ENCODE peak calls at places on chromosomes 13 and 19, in five cellular contexts. One of them, this sample, is unnamed.

GRCh38 chr19:6679139-6679538 is 9.2 kb upstream of the TNFSF14 start:
- DNase-seq in esophagus squamous epithelium: no peak
- DNase-seq in transverse colon: no peak
- DNase-seq in BE2C: no peak
- DNase-seq in upper lobe of left lung: no peak
- DNase-seq in this sample: no peak

GRCh38 chr13:95948646-95949045 is 104.6 kb downstream of the UGGT2 start:
- DNase-seq in esophagus squamous epithelium: no peak
- DNase-seq in transverse colon: no peak
- DNase-seq in BE2C: peak; percentile 63
- DNase-seq in upper lobe of left lung: no peak
- DNase-seq in this sample: peak; percentile 25

GRCh38 chr13:86397640-86398039 is 598.4 kb upstream of the SLITRK6 start:
- DNase-seq in esophagus squamous epithelium: no peak
- DNase-seq in transverse colon: no peak
- DNase-seq in BE2C: no peak
- DNase-seq in upper lobe of left lung: no peak
- DNase-seq in this sample: no peak

GRCh38 chr13:21670006-21670882 is 629 bp upstream of the FGF9 start:
- DNase-seq in esophagus squamous epithelium: no peak
- DNase-seq in transverse colon: peak; percentile 66
- DNase-seq in BE2C: peak; percentile 27
- DNase-seq in upper lobe of left lung: peak; percentile 90
- DNase-seq in this sample: peak; percentile 71

GRCh38 chr13:75481176-75482069 is 546 bp downstream of the TBC1D4 start:
- DNase-seq in esophagus squamous epithelium: no peak
- DNase-seq in transverse colon: peak; percentile 24
- DNase-seq in BE2C: peak; percentile 66
- DNase-seq in upper lobe of left lung: peak; percentile 90
- DNase-seq in this sample: peak; percentile 65

GRCh38 chr13:22173605-22174004 is 502.7 kb downstream of the FGF9 start:
- DNase-seq in esophagus squamous epithelium: no peak
- DNase-seq in transverse colon: no peak
- DNase-seq in BE2C: no peak
- DNase-seq in upper lobe of left lung: no peak
- DNase-seq in this sample: no peak

GRCh38 chr13:51781246-51782022 is 22.5 kb downstream of the DHRS12 start:
- DNase-seq in esophagus squamous epithelium: no peak
- DNase-seq in transverse colon: no peak
- DNase-seq in BE2C: peak; percentile 57
- DNase-seq in upper lobe of left lung: no peak
- DNase-seq in this sample: peak; percentile 18

GRCh38 chr13:113991191-113991669 is 17.4 kb upstream of the C13orf46 start:
- DNase-seq in esophagus squamous epithelium: no peak
- DNase-seq in transverse colon: no peak
- DNase-seq in BE2C: no peak
- DNase-seq in upper lobe of left lung: no peak
- DNase-seq in this sample: peak; percentile 72

GRCh38 chr19:7475665-7476064 is 13.2 kb downstream of the PEX11G start:
- DNase-seq in esophagus squamous epithelium: no peak
- DNase-seq in transverse colon: no peak
- DNase-seq in BE2C: no peak
- DNase-seq in upper lobe of left lung: no peak
- DNase-seq in this sample: no peak

GRCh38 chr19:7512400-7512851 is 3.5 kb upstream of the ZNF358 start:
- DNase-seq in esophagus squamous epithelium: no peak
- DNase-seq in transverse colon: no peak
- DNase-seq in BE2C: no peak
- DNase-seq in upper lobe of left lung: no peak
- DNase-seq in this sample: no peak

GRCh38 chr19:41930926-41931592 is 2.8 kb upstream of the ERFL start:
- DNase-seq in esophagus squamous epithelium: no peak
- DNase-seq in transverse colon: no peak
- DNase-seq in BE2C: no peak
- DNase-seq in upper lobe of left lung: peak; percentile 75
- DNase-seq in this sample: no peak

GRCh38 chr13:75324413-75324940 is 157.5 kb downstream of the TBC1D4 start:
- DNase-seq in esophagus squamous epithelium: no peak
- DNase-seq in transverse colon: no peak
- DNase-seq in BE2C: no peak
- DNase-seq in upper lobe of left lung: no peak
- DNase-seq in this sample: no peak

GRCh38 chr13:52399037-52399436 is 6.9 kb downstream of the THSD1 start:
- DNase-seq in esophagus squamous epithelium: no peak
- DNase-seq in transverse colon: no peak
- DNase-seq in BE2C: no peak
- DNase-seq in upper lobe of left lung: no peak
- DNase-seq in this sample: no peak

GRCh38 chr19:2221250-2221831 is 14.8 kb downstream of the PLEKHJ1 start:
- DNase-seq in esophagus squamous epithelium: no peak
- DNase-seq in transverse colon: no peak
- DNase-seq in BE2C: peak; percentile 73
- DNase-seq in upper lobe of left lung: peak; percentile 65
- DNase-seq in this sample: no peak

GRCh38 chr19:33295621-33296472 is 6.5 kb downstream of the CEBPA start:
- DNase-seq in esophagus squamous epithelium: no peak
- DNase-seq in transverse colon: no peak
- DNase-seq in BE2C: no peak
- DNase-seq in upper lobe of left lung: no peak
- DNase-seq in this sample: no peak

GRCh38 chr19:7907544-7907943 is 3.9 kb downstream of the MAP2K7 start:
- DNase-seq in esophagus squamous epithelium: no peak
- DNase-seq in transverse colon: peak; percentile 5
- DNase-seq in BE2C: no peak
- DNase-seq in upper lobe of left lung: peak; percentile 53
- DNase-seq in this sample: no peak

GRCh38 chr19:49559443-49559842 is 20.9 kb downstream of the NOSIP start:
- DNase-seq in esophagus squamous epithelium: no peak
- DNase-seq in transverse colon: no peak
- DNase-seq in BE2C: no peak
- DNase-seq in upper lobe of left lung: no peak
- DNase-seq in this sample: no peak
- H3K36me3 ChIP-seq in esophagus squamous epithelium: peaks cover 69% of the 10 kb centered on the region
- H3K36me3 ChIP-seq in transverse colon: no peaks in the 10 kb centered on the region
- H3K36me3 ChIP-seq in BE2C: peaks cover 29% of the 10 kb centered on the region
- H3K36me3 ChIP-seq in upper lobe of left lung: peaks cover 41% of the 10 kb centered on the region
- H3K36me3 ChIP-seq in this sample: peaks cover 36% of the 10 kb centered on the region

GRCh38 chr19:18291019-18291524 is 9.7 kb upstream of the JUND start:
- DNase-seq in esophagus squamous epithelium: no peak
- DNase-seq in transverse colon: no peak
- DNase-seq in BE2C: no peak
- DNase-seq in upper lobe of left lung: peak; percentile 90
- DNase-seq in this sample: peak; percentile 27
- H3K4me3 ChIP-seq in esophagus squamous epithelium: peak overlapping the region; percentile 71
- H3K4me3 ChIP-seq in transverse colon: peak overlapping the region; percentile 54
- H3K4me3 ChIP-seq in BE2C: no peak overlapping the region
- H3K4me3 ChIP-seq in upper lobe of left lung: peak overlapping the region; percentile 67
- H3K4me3 ChIP-seq in this sample: peak overlapping the region; percentile 61

DNA sequence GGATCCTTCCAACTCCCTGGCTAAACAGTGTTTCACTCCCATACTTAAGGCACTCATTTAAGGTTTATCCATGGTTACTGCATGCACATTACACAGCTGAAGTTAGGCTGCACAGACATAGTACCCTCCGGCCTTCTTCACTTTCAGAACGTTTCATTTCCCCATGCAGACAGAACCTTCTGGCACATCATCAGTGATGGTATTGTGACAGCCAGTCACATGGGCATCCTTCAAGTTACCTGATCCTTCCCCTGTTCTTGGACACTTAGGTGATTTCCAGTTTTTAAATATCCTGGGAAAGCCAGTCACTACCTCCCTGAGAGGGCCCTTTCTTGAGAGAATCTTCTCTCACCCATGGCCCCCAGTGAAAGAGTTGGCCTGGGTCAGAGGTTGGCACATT is 9.1 kb downstream of the SMIM7 start:
- DNase-seq in esophagus squamous epithelium: no peak
- DNase-seq in transverse colon: no peak
- DNase-seq in BE2C: no peak
- DNase-seq in upper lobe of left lung: no peak
- DNase-seq in this sample: no peak
- H3K36me3 ChIP-seq in esophagus squamous epithelium: peaks cover 96% of the 10 kb centered on the region
- H3K36me3 ChIP-seq in transverse colon: no peaks in the 10 kb centered on the region
- H3K36me3 ChIP-seq in BE2C: peaks cover 84% of the 10 kb centered on the region
- H3K36me3 ChIP-seq in upper lobe of left lung: peaks cover 55% of the 10 kb centered on the region
- H3K36me3 ChIP-seq in this sample: peaks cover 70% of the 10 kb centered on the region

DNA sequence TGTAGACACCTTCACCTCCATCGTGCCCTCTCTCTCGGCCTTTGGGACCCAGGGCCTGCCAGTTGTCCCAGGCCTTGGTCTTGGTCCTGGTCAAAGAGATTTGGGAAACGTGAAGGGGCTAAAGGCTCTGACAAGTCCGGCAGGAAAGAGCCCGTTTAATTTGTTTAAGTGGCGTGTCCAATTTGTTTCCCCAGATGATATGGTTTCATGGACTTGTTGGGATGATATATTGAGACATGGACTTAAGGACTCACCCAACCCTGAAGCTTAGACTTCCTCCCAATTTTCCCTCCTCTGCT is 2.7 kb downstream of the CLEC11A start:
- DNase-seq in esophagus squamous epithelium: no peak
- DNase-seq in transverse colon: no peak
- DNase-seq in BE2C: no peak
- DNase-seq in upper lobe of left lung: no peak
- DNase-seq in this sample: peak; percentile 80
- H3K4me3 ChIP-seq in esophagus squamous epithelium: peak overlapping the region; percentile 71
- H3K4me3 ChIP-seq in transverse colon: peak overlapping the region; percentile 52
- H3K4me3 ChIP-seq in BE2C: peak overlapping the region; percentile 76
- H3K4me3 ChIP-seq in upper lobe of left lung: peak overlapping the region; percentile 83
- H3K4me3 ChIP-seq in this sample: no peak overlapping the region

GRCh38 chr13:41004875-41005693 is 14.0 kb downstream of the ELF1 start:
- DNase-seq in esophagus squamous epithelium: no peak
- DNase-seq in transverse colon: no peak
- DNase-seq in BE2C: no peak
- DNase-seq in upper lobe of left lung: no peak
- DNase-seq in this sample: no peak
- H3K36me3 ChIP-seq in esophagus squamous epithelium: peaks cover 3% of the 10 kb centered on the region
- H3K36me3 ChIP-seq in transverse colon: no peaks in the 10 kb centered on the region
- H3K36me3 ChIP-seq in BE2C: no peaks in the 10 kb centered on the region
- H3K36me3 ChIP-seq in upper lobe of left lung: no peaks in the 10 kb centered on the region
- H3K36me3 ChIP-seq in this sample: no peaks in the 10 kb centered on the region

GRCh38 chr13:110811008-110811720 is 97.7 kb downstream of the ING1 start:
- DNase-seq in esophagus squamous epithelium: no peak
- DNase-seq in transverse colon: no peak
- DNase-seq in BE2C: no peak
- DNase-seq in upper lobe of left lung: no peak
- DNase-seq in this sample: no peak

GRCh38 chr13:110812869-110813645 is 99.6 kb downstream of the ING1 start:
- DNase-seq in esophagus squamous epithelium: no peak
- DNase-seq in transverse colon: no peak
- DNase-seq in BE2C: no peak
- DNase-seq in upper lobe of left lung: peak; percentile 66
- DNase-seq in this sample: no peak

GRCh38 chr13:110811751-110812110 is 98.2 kb downstream of the ING1 start:
- DNase-seq in esophagus squamous epithelium: no peak
- DNase-seq in transverse colon: no peak
- DNase-seq in BE2C: no peak
- DNase-seq in upper lobe of left lung: no peak
- DNase-seq in this sample: no peak

GRCh38 chr13:110813646-110814624 is 100.4 kb downstream of the ING1 start:
- DNase-seq in esophagus squamous epithelium: no peak
- DNase-seq in transverse colon: no peak
- DNase-seq in BE2C: no peak
- DNase-seq in upper lobe of left lung: peak; percentile 72
- DNase-seq in this sample: no peak

DNA sequence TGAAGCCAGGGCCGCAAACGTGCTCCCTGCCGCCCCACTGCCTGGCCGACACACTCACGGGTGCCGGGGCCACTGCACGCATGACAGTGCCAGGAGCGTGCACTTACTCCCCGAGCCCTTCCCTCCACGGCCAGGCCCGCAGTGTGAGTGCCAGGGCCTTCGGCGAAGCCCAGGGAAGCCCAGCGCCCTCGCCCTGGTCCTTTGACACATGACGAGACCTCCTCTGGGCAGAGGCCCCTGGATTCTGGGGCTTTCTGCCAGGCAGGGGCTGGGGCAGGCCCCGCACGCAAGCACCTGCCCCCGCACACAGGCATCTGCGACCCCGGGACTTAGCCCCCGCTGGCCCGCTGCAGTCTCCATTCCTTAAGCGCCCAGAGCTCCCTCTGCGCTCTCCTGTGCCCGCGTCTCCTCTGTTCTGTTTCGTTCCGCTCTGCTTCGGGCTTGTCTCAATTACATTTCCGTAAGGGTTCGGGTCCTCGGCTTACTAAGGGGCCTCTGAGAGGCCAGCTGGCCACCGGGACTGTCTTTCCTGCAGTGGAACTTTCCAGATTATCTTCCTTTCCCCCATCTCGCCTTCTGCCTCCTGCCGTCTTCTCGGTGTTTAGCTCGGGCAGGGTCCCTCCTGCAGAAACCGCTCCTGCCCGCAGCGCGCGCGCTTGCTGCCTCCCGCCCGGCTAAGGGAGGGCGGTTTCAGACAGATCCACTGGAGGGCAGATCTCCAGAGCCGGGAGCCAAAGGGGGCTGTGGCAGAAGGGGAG is 98.8 kb downstream of the ING1 start:
- DNase-seq in esophagus squamous epithelium: no peak
- DNase-seq in transverse colon: no peak
- DNase-seq in BE2C: no peak
- DNase-seq in upper lobe of left lung: peak; percentile 80
- DNase-seq in this sample: no peak
- H3K4me3 ChIP-seq in esophagus squamous epithelium: peak overlapping the region; percentile 28
- H3K4me3 ChIP-seq in transverse colon: no peak overlapping the region
- H3K4me3 ChIP-seq in BE2C: no peak overlapping the region
- H3K4me3 ChIP-seq in upper lobe of left lung: peak overlapping the region; percentile 36
- H3K4me3 ChIP-seq in this sample: no peak overlapping the region

GRCh38 chr19:37511821-37512220 is 5.1 kb downstream of the ZNF793 start:
- DNase-seq in esophagus squamous epithelium: no peak
- DNase-seq in transverse colon: no peak
- DNase-seq in BE2C: no peak
- DNase-seq in upper lobe of left lung: no peak
- DNase-seq in this sample: no peak
- H3K36me3 ChIP-seq in esophagus squamous epithelium: peaks cover 88% of the 10 kb centered on the region
- H3K36me3 ChIP-seq in transverse colon: no peaks in the 10 kb centered on the region
- H3K36me3 ChIP-seq in BE2C: no peaks in the 10 kb centered on the region
- H3K36me3 ChIP-seq in upper lobe of left lung: no peaks in the 10 kb centered on the region
- H3K36me3 ChIP-seq in this sample: peaks cover 3% of the 10 kb centered on the region

GRCh38 chr19:38034153-38034835 is 127.3 kb downstream of the SIPA1L3 start:
- DNase-seq in esophagus squamous epithelium: no peak
- DNase-seq in transverse colon: peak; percentile 38
- DNase-seq in BE2C: no peak
- DNase-seq in upper lobe of left lung: no peak
- DNase-seq in this sample: no peak
- H3K4me3 ChIP-seq in esophagus squamous epithelium: no peak overlapping the region
- H3K4me3 ChIP-seq in transverse colon: no peak overlapping the region
- H3K4me3 ChIP-seq in BE2C: no peak overlapping the region
- H3K4me3 ChIP-seq in upper lobe of left lung: no peak overlapping the region
- H3K4me3 ChIP-seq in this sample: no peak overlapping the region